ENCODE peak calls at places on chromosomes 4 and X, in eight cellular contexts. L, D, U, S, M, Y, N and V are unnamed samples.

GRCh38 chr4:48944252-48944651 is 37.7 kb upstream of the OCIAD2 start:
- DNase-seq in M (peak), U (no peak), N (no peak), S (no peak), L (no peak), Y (no peak), D (no peak), V (peak)

GRCh38 chr4:8269535-8270417 is at the start of gene HTRA3:
- DNase-seq in L (peak), M (no peak), U (peak), Y (peak), D (peak), S (peak), N (peak), V (peak)

GRCh38 chrX:46254623-46255022 is 290.6 kb downstream of the ZNF674 start:
- DNase-seq in U (no peak), N (peak), L (peak), S (peak), D (no peak), M (no peak), Y (no peak), V (no peak)

GRCh38 chrX:65407157-65407626 is 127.4 kb downstream of the LAS1L start:
- DNase-seq in Y (no peak), U (peak), N (no peak), M (no peak), D (peak), S (no peak), L (no peak), V (peak)

GRCh38 chr4:93775551-93775950 is 53.0 kb upstream of the ATOH1 start:
- DNase-seq in M (no peak), N (no peak), L (no peak), D (no peak), U (no peak), S (no peak), Y (no peak), V (peak)

GRCh38 chr4:23930750-23931488 is 41.1 kb upstream of the PPARGC1A start:
- DNase-seq in M (peak), D (no peak), S (no peak), U (peak), L (no peak), N (peak), Y (no peak), V (no peak)

GRCh38 chrX:132594129-132594528 is 105.3 kb upstream of the MBNL3 start:
- DNase-seq in S (no peak), N (no peak), M (peak), U (peak), D (no peak), L (no peak), Y (no peak), V (peak)

GRCh38 chr4:1345905-1346780 is 865 bp upstream of the UVSSA start:
- DNase-seq in N (peak), Y (peak), M (peak), D (peak), U (peak), S (peak), L (peak), V (peak)

GRCh38 chr4:37225778-37226177 is 18.8 kb upstream of the NWD2 start:
- DNase-seq in U (no peak), Y (no peak), N (no peak), M (no peak), L (no peak), D (no peak), S (no peak), V (no peak)

GRCh38 chr4:156959298-156959702 is 12.3 kb downstream of the PDGFC start:
- DNase-seq in N (no peak), M (no peak), Y (no peak), D (no peak), U (peak), L (peak), S (no peak), V (no peak)

DNA sequence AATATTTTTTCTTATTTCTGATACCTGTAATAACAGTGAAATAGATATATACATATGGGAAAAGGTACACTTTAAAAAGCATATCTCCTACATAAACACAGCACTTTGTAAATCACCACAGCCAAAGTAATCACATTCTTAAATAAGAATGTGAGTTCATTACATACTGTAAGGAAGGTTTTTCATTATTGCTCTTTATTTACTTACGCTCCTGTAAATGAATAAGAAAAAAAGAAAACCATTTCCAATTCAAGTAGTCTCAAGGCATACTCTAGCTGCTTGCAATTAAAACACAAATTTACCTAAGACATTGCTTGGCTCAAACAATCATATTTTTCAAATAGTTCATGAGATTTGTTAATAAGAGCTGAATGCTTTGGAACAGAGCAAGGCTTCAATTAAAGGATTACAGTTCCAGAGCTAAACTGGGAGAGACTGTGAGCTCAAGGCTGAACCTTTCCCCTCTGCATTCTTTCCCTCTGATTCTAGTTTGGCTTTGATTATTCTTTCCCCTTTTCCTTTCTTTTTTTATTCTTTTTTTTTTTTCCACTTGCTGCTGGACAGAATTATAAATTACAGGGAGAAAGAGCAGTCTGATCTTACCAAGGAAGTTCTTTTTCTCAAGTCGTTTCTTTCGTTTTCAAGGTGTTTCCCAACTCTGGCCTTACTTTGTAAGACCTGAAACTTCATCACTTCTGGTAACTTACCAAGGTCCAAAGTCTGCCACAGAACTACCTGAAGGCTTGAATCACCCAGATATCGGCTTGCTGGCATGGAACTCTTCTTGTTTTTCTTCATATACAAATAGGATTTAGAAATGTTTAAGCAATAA is 278.3 kb downstream of the INPP4B start:
- DNase-seq in D (peak), L (peak), M (peak), Y (no peak), N (peak), U (peak), S (no peak), V (peak)
- H3K4me3 ChIP-seq in D (peak), L (peak), M (no peak), Y (no peak), N (no peak), U (peak), S (no peak), V (no peak)

GRCh38 chrX:41276661-41277506 is 57.1 kb upstream of the DDX3X start:
- DNase-seq in D (no peak), U (peak), M (no peak), Y (no peak), S (no peak), N (no peak), L (no peak), V (no peak)

GRCh38 chrX:41273638-41274037 is 60.3 kb upstream of the DDX3X start:
- DNase-seq in Y (no peak), N (peak), M (peak), S (no peak), D (no peak), L (peak), U (no peak), V (no peak)

GRCh38 chrX:41275661-41276609 is 58.0 kb upstream of the DDX3X start:
- DNase-seq in N (peak), U (peak), L (peak), M (peak), Y (peak), D (peak), S (peak), V (peak)
- TF ChIP-seq CTCF in N (peak), U (peak), L (peak), M (peak), Y (peak), D (peak), S (peak), V (peak)

GRCh38 chrX:22116585-22117546 is 84.7 kb downstream of the PHEX start:
- DNase-seq in D (peak), M (no peak), N (no peak), U (no peak), Y (no peak), L (no peak), S (no peak), V (no peak)
- H3K4me3 ChIP-seq in D (no peak), M (no peak), N (no peak), U (no peak), Y (no peak), L (no peak), S (no peak), V (no peak)

DNA sequence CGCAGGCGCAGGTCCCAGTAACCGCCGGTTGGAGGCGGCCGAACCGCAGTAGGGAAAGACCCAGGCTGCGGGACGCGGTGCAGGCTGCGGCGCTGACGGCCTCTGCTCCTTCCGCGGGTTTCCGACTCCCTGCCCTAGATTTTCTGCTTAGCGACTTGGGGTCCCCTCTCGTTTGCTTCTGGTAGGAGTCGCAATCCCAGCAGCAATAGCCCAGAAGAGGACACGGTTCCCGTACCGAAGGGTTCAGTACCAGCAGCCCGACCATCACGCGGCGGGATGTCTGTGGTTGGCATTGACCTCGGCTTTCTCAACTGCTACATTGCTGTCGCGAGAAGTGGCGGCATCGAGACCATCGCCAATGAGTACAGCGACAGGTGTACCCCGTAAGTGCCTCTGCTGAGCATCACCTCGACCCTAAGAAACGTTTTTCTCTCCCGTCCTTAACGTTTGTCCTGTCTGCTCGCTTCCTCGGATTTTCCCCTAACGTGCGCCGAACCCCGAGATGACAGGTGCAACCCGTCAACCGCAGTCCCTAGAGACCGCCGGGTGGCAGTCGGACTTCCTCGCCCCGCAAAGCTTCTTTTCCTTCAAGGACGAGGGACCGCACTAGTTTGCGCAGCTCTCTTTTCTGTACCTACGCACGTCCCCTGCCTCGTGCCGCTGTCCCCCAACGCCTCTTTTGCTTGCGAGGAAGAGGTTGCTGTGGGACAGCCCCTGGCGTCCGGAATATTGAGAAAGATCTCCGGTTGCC is at the start of gene HSPA4L:
- DNase-seq in N (peak), S (peak), L (peak), Y (peak), D (peak), M (peak), U (peak), V (peak)
- TF ChIP-seq CTCF in N (peak), S (peak), L (peak), Y (no peak), D (no peak), M (no peak), U (no peak), V (peak)

GRCh38 chr4:75718529-75718928 is 5.8 kb upstream of the USO1 start:
- DNase-seq in M (no peak), L (no peak), U (no peak), Y (no peak), N (no peak), S (peak), D (no peak), V (peak)

GRCh38 chr4:75710246-75710645 is 14.1 kb upstream of the USO1 start:
- DNase-seq in M (no peak), L (peak), N (no peak), D (no peak), S (peak), Y (no peak), U (no peak), V (no peak)

GRCh38 chr4:75717332-75717873 is 7.0 kb upstream of the USO1 start:
- DNase-seq in M (no peak), U (no peak), S (no peak), N (no peak), Y (no peak), D (no peak), L (no peak), V (peak)

GRCh38 chr4:75714681-75715080 is 9.7 kb upstream of the USO1 start:
- DNase-seq in N (no peak), U (peak), L (no peak), M (no peak), S (no peak), D (no peak), Y (no peak), V (no peak)

GRCh38 chr4:75715105-75715799 is 9.1 kb upstream of the USO1 start:
- DNase-seq in L (peak), Y (no peak), N (peak), U (peak), S (no peak), M (peak), D (no peak), V (no peak)
- H3K4me3 ChIP-seq in L (peak), Y (no peak), N (no peak), U (peak), S (no peak), M (no peak), D (no peak), V (no peak)

DNA sequence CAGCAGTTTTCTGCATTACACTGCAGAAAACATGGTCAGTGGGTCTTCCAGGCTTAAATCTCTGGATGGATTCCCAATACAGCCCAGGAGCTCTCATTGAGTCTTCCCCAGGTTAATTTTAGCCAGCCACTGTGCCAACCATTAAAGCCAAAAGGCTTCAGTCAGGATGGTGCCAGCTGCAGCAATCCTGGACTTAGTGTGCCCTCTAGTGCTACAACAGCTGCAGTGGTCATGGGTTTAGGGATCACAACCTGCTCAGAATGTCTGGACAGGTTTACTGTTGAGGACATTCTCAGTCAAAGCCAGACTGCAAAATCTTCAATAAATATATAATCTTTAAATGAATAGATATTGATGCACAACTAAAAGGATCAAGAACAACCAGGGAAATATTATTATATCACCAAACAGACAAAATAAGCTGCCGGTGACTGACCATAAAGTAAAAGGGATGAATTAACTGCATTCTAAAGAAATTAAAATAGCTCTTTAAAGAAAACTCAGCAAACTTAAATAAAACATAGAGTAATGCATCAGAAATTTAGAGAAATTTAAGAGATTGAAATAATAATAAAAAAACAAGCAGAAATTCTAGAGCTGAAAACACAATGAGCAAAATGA is 639.9 kb downstream of the SPOCK3 start:
- DNase-seq in Y (peak), L (peak), S (no peak), N (peak), D (peak), U (peak), M (peak), V (peak)
- TF ChIP-seq CTCF in Y (peak), L (peak), S (no peak), N (peak), D (peak), U (peak), M (peak), V (peak)

DNA sequence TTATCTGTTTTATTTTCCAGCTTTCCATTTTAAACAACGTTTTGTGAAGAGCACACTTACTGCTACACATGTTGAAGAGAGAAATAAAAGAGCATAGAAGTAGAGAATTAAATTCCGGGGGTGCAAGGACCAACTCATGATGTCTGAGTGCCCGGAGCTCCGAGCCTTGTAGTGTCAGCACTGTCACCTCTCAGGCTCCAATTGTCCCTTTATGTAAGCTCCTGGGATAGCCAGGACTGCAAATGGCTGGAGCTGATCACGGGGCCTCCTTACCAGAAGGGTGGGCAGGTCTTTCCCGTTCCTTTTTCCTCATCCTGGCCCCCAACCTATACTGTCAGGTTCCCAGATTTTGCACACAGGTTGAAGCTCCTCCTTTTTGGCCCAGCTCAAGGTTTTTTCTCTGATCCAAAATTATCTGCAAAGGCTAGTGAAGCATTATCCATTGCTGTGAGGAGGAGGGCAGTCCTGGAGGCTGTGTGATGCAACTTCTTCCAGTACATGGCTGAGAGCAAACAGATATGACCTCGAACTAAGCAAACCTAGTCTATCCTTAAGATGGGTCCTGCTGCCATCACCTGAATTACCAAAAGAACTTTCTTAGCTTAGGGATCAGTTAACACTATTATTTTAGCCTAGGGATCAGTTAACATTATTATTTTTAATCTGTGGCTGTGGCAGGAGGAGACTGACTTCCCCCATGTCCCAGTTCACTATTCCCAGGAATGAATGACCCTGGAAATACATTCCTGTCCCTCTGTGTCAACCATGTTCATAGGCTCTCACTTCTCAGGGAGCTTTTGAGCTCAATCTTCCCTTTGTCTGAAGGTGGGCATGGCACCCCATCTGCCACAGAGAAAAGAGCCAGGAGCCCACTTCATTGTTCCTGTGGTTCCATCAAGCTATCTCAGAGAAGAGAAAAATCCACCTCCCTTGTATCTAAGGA is at the start of gene FGG:
- DNase-seq in D (peak), Y (no peak), L (no peak), N (no peak), U (no peak), S (no peak), M (no peak), V (no peak)
- H3K4me3 ChIP-seq in D (peak), Y (no peak), L (no peak), N (no peak), U (no peak), S (no peak), M (no peak), V (no peak)